ENCODE peak calls at places on chromosomes 1 and 21, in seven cellular contexts. P is ascending aorta; K is CD8-positive, alpha-beta memory T cell; D is mesenchymal stem cell; F is astrocyte; H is lung; E is endodermal cell. V is an unnamed sample.

GRCh38 chr1:95041491-95042165 is 31.1 kb downstream of the ALG14 start:
- DNase-seq in H (peak; percentile 55), P (no peak), D (peak; percentile 89), K (no peak), E (no peak), F (peak; percentile 78), V (no peak)

GRCh38 chr1:162026906-162027305 is 3.2 kb upstream of the OLFML2B start:
- DNase-seq in D (peak; percentile 36), P (no peak), H (no peak), K (no peak), E (no peak), F (no peak), V (no peak)

GRCh38 chr1:205923663-205924435 is 19.4 kb downstream of the SLC26A9 start:
- DNase-seq in P (no peak), F (no peak), K (no peak), D (no peak), E (peak; percentile 28), H (no peak), V (no peak)

GRCh38 chr1:36707221-36707620 is 224.5 kb upstream of the CSF3R start:
- DNase-seq in P (no peak), D (no peak), K (no peak), E (no peak), F (no peak), H (no peak), V (no peak)

GRCh38 chr1:147245586-147246021 is 3.1 kb downstream of the CHD1L start:
- DNase-seq in K (no peak), P (no peak), D (no peak), F (no peak), E (no peak), H (no peak), V (no peak)

GRCh38 chr1:57019240-57019805 is 53.5 kb upstream of the C8B start:
- DNase-seq in E (no peak), K (no peak), H (no peak), P (no peak), F (no peak), D (no peak), V (no peak)

GRCh38 chr21:45547211-45547900 is 5.1 kb upstream of the SLC19A1 start:
- DNase-seq in D (no peak), H (no peak), F (no peak), E (peak; percentile 23), P (no peak), K (no peak), V (no peak)

GRCh38 chr1:45557422-45557944 is 6.9 kb downstream of the AKR1A1 start:
- DNase-seq in H (no peak), P (no peak), E (no peak), F (no peak), D (peak; percentile 10), K (no peak), V (no peak)

GRCh38 chr1:48000883-48001282 is 3.7 kb upstream of the TRABD2B start:
- DNase-seq in D (no peak), H (no peak), K (no peak), F (no peak), P (no peak), E (peak; percentile 41), V (no peak)
- H3K27ac ChIP-seq in D (no peak overlapping the region), H (no peak overlapping the region), K (no peak overlapping the region), F (no peak overlapping the region), P (no peak overlapping the region), E (no peak overlapping the region), V (no peak overlapping the region)

GRCh38 chr1:14019461-14019860 is 319.5 kb downstream of the PRDM2 start:
- DNase-seq in D (no peak), P (no peak), F (no peak), E (no peak), H (no peak), K (no peak), V (no peak)

GRCh38 chr1:14017531-14017961 is 317.6 kb downstream of the PRDM2 start:
- DNase-seq in K (no peak), H (no peak), E (no peak), P (no peak), F (no peak), D (no peak), V (no peak)

GRCh38 chr1:14020006-14020405 is 320.0 kb downstream of the PRDM2 start:
- DNase-seq in D (no peak), E (no peak), H (no peak), P (no peak), K (no peak), F (no peak), V (no peak)
- H3K36me3 ChIP-seq in D (no peaks in the 10 kb centered on the region), E (no peaks in the 10 kb centered on the region), H (no peaks in the 10 kb centered on the region), P (no peaks in the 10 kb centered on the region), K (no peaks in the 10 kb centered on the region), F (no peaks in the 10 kb centered on the region), V (no peaks in the 10 kb centered on the region)

GRCh38 chr1:107250169-107250568 is 109.3 kb downstream of the NTNG1 start:
- DNase-seq in E (peak; percentile 53), H (no peak), D (no peak), F (peak; percentile 53), P (no peak), K (no peak), V (no peak)

GRCh38 chr1:107254306-107254705 is 113.5 kb downstream of the NTNG1 start:
- DNase-seq in K (no peak), H (no peak), E (peak; percentile 59), P (no peak), D (no peak), F (no peak), V (no peak)

GRCh38 chr1:107251083-107251482 is 110.2 kb downstream of the NTNG1 start:
- DNase-seq in H (no peak), P (no peak), D (no peak), E (no peak), K (no peak), F (peak; percentile 44), V (no peak)

GRCh38 chr1:107252271-107252670 is 111.4 kb downstream of the NTNG1 start:
- DNase-seq in H (no peak), K (no peak), P (no peak), E (no peak), D (no peak), F (no peak), V (no peak)

DNA sequence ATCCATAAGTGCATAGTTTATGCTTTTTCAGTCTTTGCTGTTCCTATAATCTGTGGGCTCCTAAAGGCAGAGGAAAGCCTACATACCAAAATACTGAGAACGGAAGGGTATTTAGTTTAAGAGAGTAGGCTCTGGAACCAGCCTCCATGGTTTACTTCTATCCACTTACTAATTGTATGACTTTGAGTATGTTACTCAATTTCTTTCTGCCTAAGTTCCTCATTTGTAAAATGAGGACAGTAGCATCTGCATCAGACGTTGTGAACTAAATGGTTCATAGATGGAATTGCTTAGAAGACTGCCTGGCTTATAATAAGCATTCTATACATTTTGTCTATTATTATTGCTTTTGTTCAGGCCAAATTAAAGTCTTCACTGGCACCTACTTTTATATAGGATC is 111.0 kb downstream of the NTNG1 start:
- DNase-seq in P (no peak), D (no peak), E (no peak), F (no peak), K (no peak), H (no peak), V (no peak)
- H3K4me1 ChIP-seq in P (no peaks in the 10 kb centered on the region), D (peaks cover 6% of the 10 kb centered on the region), E (no peaks in the 10 kb centered on the region), F (peaks cover 2% of the 10 kb centered on the region), K (no peaks in the 10 kb centered on the region), H (no peaks in the 10 kb centered on the region), V (no peaks in the 10 kb centered on the region)

DNA sequence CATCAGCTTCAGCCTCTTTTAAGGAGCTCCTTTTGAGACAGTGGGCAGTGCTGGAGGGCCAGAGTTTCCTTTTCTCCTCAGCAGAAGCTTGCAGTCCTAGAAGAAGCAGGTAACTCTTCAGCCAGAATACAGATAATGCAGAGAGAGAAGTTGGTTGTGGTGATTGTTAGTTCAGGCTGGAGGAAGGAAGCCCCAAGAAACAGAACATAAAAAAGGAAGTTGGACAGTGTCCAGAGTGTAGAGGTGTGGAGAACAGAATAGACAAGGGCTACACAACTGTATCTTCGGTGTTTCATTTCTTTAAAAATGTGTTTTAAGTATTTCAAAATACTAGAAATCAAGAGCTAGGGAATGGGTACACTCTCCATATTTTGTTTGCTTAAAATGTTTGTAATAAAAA is 6.4 kb upstream of the TACSTD2 start:
- DNase-seq in P (no peak), F (no peak), D (no peak), E (no peak), H (no peak), K (no peak), V (no peak)
- H3K27ac ChIP-seq in P (peak overlapping the region; percentile 89), F (peak overlapping the region; percentile 81), D (peak overlapping the region; percentile 71), E (no peak overlapping the region), H (no peak overlapping the region), K (no peak overlapping the region), V (no peak overlapping the region)

GRCh38 chr1:220219136-220219442 is 53.2 kb downstream of the RAB3GAP2 start:
- DNase-seq in D (peak; percentile 17), K (no peak), P (no peak), F (no peak), E (no peak), H (no peak), V (no peak)
- H3K36me3 ChIP-seq in D (peaks cover 9% of the 10 kb centered on the region), K (no peaks in the 10 kb centered on the region), P (no peaks in the 10 kb centered on the region), F (no peaks in the 10 kb centered on the region), E (no peaks in the 10 kb centered on the region), H (no peaks in the 10 kb centered on the region), V (no peaks in the 10 kb centered on the region)

GRCh38 chr1:3333903-3334302 is 120.6 kb upstream of the ARHGEF16 start:
- DNase-seq in K (no peak), H (no peak), F (no peak), E (no peak), P (no peak), D (no peak), V (no peak)
- H3K4me1 ChIP-seq in K (no peaks in the 10 kb centered on the region), H (no peaks in the 10 kb centered on the region), F (no peaks in the 10 kb centered on the region), E (peaks cover 21% of the 10 kb centered on the region), P (peaks cover 72% of the 10 kb centered on the region), D (no peaks in the 10 kb centered on the region), V (no peaks in the 10 kb centered on the region)

GRCh38 chr1:112429749-112430148 is 33.7 kb downstream of the CTTNBP2NL start:
- DNase-seq in K (no peak), P (no peak), D (no peak), E (no peak), F (no peak), H (no peak), V (no peak)

GRCh38 chr1:112435448-112435847 is 39.4 kb downstream of the CTTNBP2NL start:
- DNase-seq in E (no peak), K (no peak), P (no peak), D (no peak), H (no peak), F (no peak), V (no peak)

GRCh38 chr1:112436384-112437156 is 40.6 kb downstream of the CTTNBP2NL start:
- DNase-seq in D (no peak), P (no peak), H (no peak), E (no peak), K (no peak), F (no peak), V (no peak)

GRCh38 chr1:112431038-112431437 is 35.0 kb downstream of the CTTNBP2NL start:
- DNase-seq in H (no peak), P (no peak), K (no peak), D (no peak), E (no peak), F (no peak), V (no peak)
- H3K27ac ChIP-seq in H (no peak overlapping the region), P (no peak overlapping the region), K (no peak overlapping the region), D (no peak overlapping the region), E (no peak overlapping the region), F (no peak overlapping the region), V (no peak overlapping the region)

DNA sequence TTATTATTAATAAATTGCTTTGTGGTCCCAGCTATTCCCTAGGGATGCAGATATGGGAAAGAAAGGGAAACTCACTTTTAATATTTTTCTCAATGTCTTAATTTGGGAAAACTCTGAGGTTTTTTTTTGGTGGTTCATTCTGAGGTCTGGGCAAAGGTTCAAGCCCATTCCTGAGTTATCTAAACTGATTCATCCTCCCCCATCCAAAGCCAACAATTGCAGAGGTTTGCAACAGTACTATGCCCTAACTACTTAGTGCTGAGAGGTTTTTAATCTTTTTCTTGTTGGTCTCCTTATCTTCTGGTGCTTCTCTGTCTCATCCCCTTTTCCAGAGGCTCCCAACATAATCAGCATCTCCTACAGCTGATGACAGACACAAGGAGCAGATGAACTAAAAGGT is 390.3 kb downstream of the TGFB2 start:
- DNase-seq in K (no peak), P (no peak), D (no peak), F (peak; percentile 92), H (no peak), E (no peak), V (no peak)
- H3K36me3 ChIP-seq in K (no peaks in the 10 kb centered on the region), P (no peaks in the 10 kb centered on the region), D (no peaks in the 10 kb centered on the region), F (no peaks in the 10 kb centered on the region), H (no peaks in the 10 kb centered on the region), E (no peaks in the 10 kb centered on the region), V (no peaks in the 10 kb centered on the region)

V was measured in naive thymus-derived CD4-positive, alpha-beta T cell.